ENCODE peak calls at places on chromosome 7, in nine cellular contexts. One of them, this sample, is unnamed.

GRCh38 chr7:157228864-157229422 is 90.2 kb downstream of the UBE3C start:
- DNase-seq in neuronal stem cell: no peak
- DNase-seq in OCI-LY7: peak
- DNase-seq in thoracic aorta: no peak
- DNase-seq in BE2C: peak
- DNase-seq in kidney epithelial cell: no peak
- DNase-seq in heart right ventricle: no peak
- DNase-seq in AG04450: no peak
- DNase-seq in fibroblast of pulmonary artery: peak
- DNase-seq in this sample: no peak

GRCh38 chr7:129502708-129503685 is 666 bp downstream of the SMKR1 start:
- DNase-seq in BE2C: no peak
- DNase-seq in neuronal stem cell: peak
- DNase-seq in kidney epithelial cell: no peak
- DNase-seq in AG04450: no peak
- DNase-seq in thoracic aorta: no peak
- DNase-seq in fibroblast of pulmonary artery: no peak
- DNase-seq in heart right ventricle: no peak
- DNase-seq in OCI-LY7: no peak
- DNase-seq in this sample: no peak

GRCh38 chr7:3916146-3916545 is 615.1 kb downstream of the SDK1 start:
- DNase-seq in neuronal stem cell: no peak
- DNase-seq in fibroblast of pulmonary artery: peak
- DNase-seq in thoracic aorta: no peak
- DNase-seq in BE2C: no peak
- DNase-seq in kidney epithelial cell: no peak
- DNase-seq in AG04450: no peak
- DNase-seq in OCI-LY7: no peak
- DNase-seq in heart right ventricle: no peak
- DNase-seq in this sample: no peak

GRCh38 chr7:91248996-91249395 is 15.2 kb upstream of the FZD1 start:
- DNase-seq in BE2C: no peak
- DNase-seq in heart right ventricle: no peak
- DNase-seq in kidney epithelial cell: no peak
- DNase-seq in fibroblast of pulmonary artery: no peak
- DNase-seq in OCI-LY7: no peak
- DNase-seq in thoracic aorta: no peak
- DNase-seq in AG04450: no peak
- DNase-seq in neuronal stem cell: no peak
- DNase-seq in this sample: no peak

GRCh38 chr7:45687721-45688120 is 113.6 kb downstream of the ADCY1 start:
- DNase-seq in fibroblast of pulmonary artery: no peak
- DNase-seq in AG04450: no peak
- DNase-seq in heart right ventricle: no peak
- DNase-seq in OCI-LY7: no peak
- DNase-seq in BE2C: no peak
- DNase-seq in neuronal stem cell: no peak
- DNase-seq in thoracic aorta: no peak
- DNase-seq in kidney epithelial cell: no peak
- DNase-seq in this sample: no peak

GRCh38 chr7:832292-832967 is at the start of gene SUN1:
- DNase-seq in OCI-LY7: no peak
- DNase-seq in AG04450: no peak
- DNase-seq in neuronal stem cell: no peak
- DNase-seq in kidney epithelial cell: peak
- DNase-seq in BE2C: no peak
- DNase-seq in heart right ventricle: no peak
- DNase-seq in thoracic aorta: no peak
- DNase-seq in fibroblast of pulmonary artery: peak
- DNase-seq in this sample: no peak

GRCh38 chr7:132430041-132430440 is 146.2 kb downstream of the PLXNA4 start:
- DNase-seq in BE2C: peak
- DNase-seq in thoracic aorta: no peak
- DNase-seq in fibroblast of pulmonary artery: no peak
- DNase-seq in kidney epithelial cell: no peak
- DNase-seq in OCI-LY7: no peak
- DNase-seq in neuronal stem cell: no peak
- DNase-seq in heart right ventricle: no peak
- DNase-seq in AG04450: no peak
- DNase-seq in this sample: no peak

GRCh38 chr7:149473251-149473650 is 12.4 kb upstream of the ZNF777 start:
- DNase-seq in kidney epithelial cell: no peak
- DNase-seq in fibroblast of pulmonary artery: no peak
- DNase-seq in neuronal stem cell: no peak
- DNase-seq in AG04450: no peak
- DNase-seq in BE2C: no peak
- DNase-seq in heart right ventricle: no peak
- DNase-seq in thoracic aorta: no peak
- DNase-seq in OCI-LY7: no peak
- DNase-seq in this sample: no peak

GRCh38 chr7:43674559-43675436 is 54.5 kb downstream of the COA1 start:
- DNase-seq in OCI-LY7: no peak
- DNase-seq in heart right ventricle: no peak
- DNase-seq in neuronal stem cell: no peak
- DNase-seq in BE2C: no peak
- DNase-seq in kidney epithelial cell: peak
- DNase-seq in fibroblast of pulmonary artery: peak
- DNase-seq in thoracic aorta: no peak
- DNase-seq in AG04450: no peak
- DNase-seq in this sample: no peak

GRCh38 chr7:6284461-6285360 is 12.3 kb upstream of the CYTH3 start:
- DNase-seq in fibroblast of pulmonary artery: no peak
- DNase-seq in AG04450: no peak
- DNase-seq in heart right ventricle: no peak
- DNase-seq in OCI-LY7: no peak
- DNase-seq in kidney epithelial cell: no peak
- DNase-seq in neuronal stem cell: no peak
- DNase-seq in thoracic aorta: no peak
- DNase-seq in BE2C: no peak
- DNase-seq in this sample: no peak

GRCh38 chr7:156827587-156828203 is 65.3 kb downstream of the LMBR1 start:
- DNase-seq in OCI-LY7: peak
- DNase-seq in heart right ventricle: no peak
- DNase-seq in neuronal stem cell: no peak
- DNase-seq in fibroblast of pulmonary artery: peak
- DNase-seq in BE2C: no peak
- DNase-seq in AG04450: no peak
- DNase-seq in thoracic aorta: no peak
- DNase-seq in kidney epithelial cell: no peak
- DNase-seq in this sample: no peak

GRCh38 chr7:129257168-129257567 is 32.3 kb downstream of the AHCYL2 start:
- DNase-seq in BE2C: no peak
- DNase-seq in thoracic aorta: no peak
- DNase-seq in fibroblast of pulmonary artery: no peak
- DNase-seq in neuronal stem cell: no peak
- DNase-seq in OCI-LY7: no peak
- DNase-seq in kidney epithelial cell: no peak
- DNase-seq in AG04450: no peak
- DNase-seq in heart right ventricle: no peak
- DNase-seq in this sample: no peak

GRCh38 chr7:2920041-2920440 is 75.9 kb upstream of the GNA12 start:
- DNase-seq in neuronal stem cell: no peak
- DNase-seq in AG04450: no peak
- DNase-seq in kidney epithelial cell: no peak
- DNase-seq in thoracic aorta: no peak
- DNase-seq in fibroblast of pulmonary artery: no peak
- DNase-seq in BE2C: no peak
- DNase-seq in OCI-LY7: no peak
- DNase-seq in heart right ventricle: no peak
- DNase-seq in this sample: no peak

GRCh38 chr7:43621729-43622448 is 39.0 kb downstream of the STK17A start:
- DNase-seq in thoracic aorta: no peak
- DNase-seq in kidney epithelial cell: no peak
- DNase-seq in fibroblast of pulmonary artery: peak
- DNase-seq in heart right ventricle: no peak
- DNase-seq in OCI-LY7: no peak
- DNase-seq in BE2C: no peak
- DNase-seq in neuronal stem cell: no peak
- DNase-seq in AG04450: no peak
- DNase-seq in this sample: no peak

GRCh38 chr7:129980667-129981066 is 27.9 kb upstream of the UBE2H start:
- DNase-seq in thoracic aorta: no peak
- DNase-seq in BE2C: peak
- DNase-seq in fibroblast of pulmonary artery: no peak
- DNase-seq in OCI-LY7: no peak
- DNase-seq in kidney epithelial cell: no peak
- DNase-seq in heart right ventricle: no peak
- DNase-seq in AG04450: no peak
- DNase-seq in neuronal stem cell: no peak
- DNase-seq in this sample: no peak

GRCh38 chr7:68629-69028 is 123.7 kb upstream of the FAM20C start:
- DNase-seq in neuronal stem cell: no peak
- DNase-seq in fibroblast of pulmonary artery: peak
- DNase-seq in BE2C: no peak
- DNase-seq in thoracic aorta: no peak
- DNase-seq in AG04450: no peak
- DNase-seq in OCI-LY7: no peak
- DNase-seq in heart right ventricle: no peak
- DNase-seq in kidney epithelial cell: no peak
- DNase-seq in this sample: peak

GRCh38 chr7:44283381-44284211 is 41.8 kb downstream of the CAMK2B start:
- DNase-seq in BE2C: peak
- DNase-seq in OCI-LY7: no peak
- DNase-seq in heart right ventricle: peak
- DNase-seq in neuronal stem cell: no peak
- DNase-seq in AG04450: no peak
- DNase-seq in thoracic aorta: no peak
- DNase-seq in fibroblast of pulmonary artery: no peak
- DNase-seq in kidney epithelial cell: no peak
- DNase-seq in this sample: peak

DNA sequence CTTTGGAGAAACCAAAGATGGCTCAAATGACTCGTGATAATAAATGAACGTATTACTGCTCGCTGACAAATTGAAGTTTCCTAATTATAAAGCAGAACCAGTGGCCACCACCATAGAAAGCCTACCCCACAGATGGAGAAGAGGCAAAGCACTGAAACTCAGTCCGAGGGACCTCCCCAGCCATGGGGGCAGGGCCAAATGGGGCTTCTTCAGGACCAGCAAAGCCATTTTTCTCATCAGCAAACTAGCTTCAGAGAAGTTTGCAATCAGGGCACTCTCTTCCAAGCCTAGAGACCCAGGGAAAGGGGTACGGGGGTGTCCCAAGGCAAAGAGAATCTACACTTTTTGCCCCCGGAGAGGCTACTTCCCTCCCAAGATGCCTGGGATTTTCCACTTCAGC is 4.4 kb upstream of the IL6 start:
- DNase-seq in thoracic aorta: no peak
- DNase-seq in BE2C: no peak
- DNase-seq in kidney epithelial cell: no peak
- DNase-seq in neuronal stem cell: no peak
- DNase-seq in AG04450: no peak
- DNase-seq in heart right ventricle: no peak
- DNase-seq in fibroblast of pulmonary artery: no peak
- DNase-seq in OCI-LY7: no peak
- DNase-seq in this sample: no peak
- H3K4me3 ChIP-seq in thoracic aorta: no peak
- H3K4me3 ChIP-seq in BE2C: no peak
- H3K4me3 ChIP-seq in kidney epithelial cell: no peak
- H3K4me3 ChIP-seq in neuronal stem cell: no peak
- H3K4me3 ChIP-seq in AG04450: no peak
- H3K4me3 ChIP-seq in heart right ventricle: no peak
- H3K4me3 ChIP-seq in fibroblast of pulmonary artery: no peak
- H3K4me3 ChIP-seq in OCI-LY7: no peak
- H3K4me3 ChIP-seq in this sample: no peak

GRCh38 chr7:7433736-7434260 is 101.9 kb downstream of the COL28A1 start:
- DNase-seq in neuronal stem cell: no peak
- DNase-seq in BE2C: no peak
- DNase-seq in kidney epithelial cell: no peak
- DNase-seq in AG04450: no peak
- DNase-seq in OCI-LY7: no peak
- DNase-seq in fibroblast of pulmonary artery: no peak
- DNase-seq in thoracic aorta: no peak
- DNase-seq in heart right ventricle: no peak
- DNase-seq in this sample: no peak
- H3K4me3 ChIP-seq in neuronal stem cell: no peak
- H3K4me3 ChIP-seq in BE2C: no peak
- H3K4me3 ChIP-seq in kidney epithelial cell: no peak
- H3K4me3 ChIP-seq in AG04450: no peak
- H3K4me3 ChIP-seq in OCI-LY7: no peak
- H3K4me3 ChIP-seq in fibroblast of pulmonary artery: no peak
- H3K4me3 ChIP-seq in thoracic aorta: no peak
- H3K4me3 ChIP-seq in heart right ventricle: no peak
- H3K4me3 ChIP-seq in this sample: no peak

GRCh38 chr7:118289476-118289875 is 65.0 kb downstream of the ANKRD7 start:
- DNase-seq in heart right ventricle: no peak
- DNase-seq in kidney epithelial cell: no peak
- DNase-seq in AG04450: no peak
- DNase-seq in BE2C: no peak
- DNase-seq in OCI-LY7: no peak
- DNase-seq in fibroblast of pulmonary artery: no peak
- DNase-seq in neuronal stem cell: no peak
- DNase-seq in thoracic aorta: no peak
- DNase-seq in this sample: no peak

GRCh38 chr7:118285358-118285757 is 60.9 kb downstream of the ANKRD7 start:
- DNase-seq in fibroblast of pulmonary artery: no peak
- DNase-seq in OCI-LY7: no peak
- DNase-seq in thoracic aorta: no peak
- DNase-seq in neuronal stem cell: no peak
- DNase-seq in heart right ventricle: no peak
- DNase-seq in kidney epithelial cell: no peak
- DNase-seq in AG04450: no peak
- DNase-seq in BE2C: no peak
- DNase-seq in this sample: no peak

GRCh38 chr7:118286131-118286530 is 61.6 kb downstream of the ANKRD7 start:
- DNase-seq in BE2C: no peak
- DNase-seq in neuronal stem cell: no peak
- DNase-seq in fibroblast of pulmonary artery: no peak
- DNase-seq in thoracic aorta: no peak
- DNase-seq in AG04450: no peak
- DNase-seq in heart right ventricle: no peak
- DNase-seq in OCI-LY7: no peak
- DNase-seq in kidney epithelial cell: no peak
- DNase-seq in this sample: no peak

DNA sequence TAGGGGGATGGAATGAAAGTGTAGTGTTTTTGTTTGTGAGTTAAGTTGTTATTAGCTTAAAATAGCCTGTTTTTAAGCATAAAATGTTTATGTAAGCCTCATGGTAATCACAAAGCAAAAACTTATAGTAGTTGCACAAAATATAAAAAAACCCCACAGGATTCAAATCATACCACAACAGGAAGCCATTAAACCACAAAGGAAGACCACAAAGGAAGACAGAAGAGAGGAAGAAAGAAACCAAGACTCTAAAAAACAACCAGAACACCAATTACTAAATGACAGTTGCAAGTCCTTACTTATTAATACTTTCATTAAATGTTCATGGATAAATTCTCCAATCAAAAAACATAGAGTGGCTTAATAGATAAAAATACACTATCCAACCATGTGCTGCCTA is 63.6 kb downstream of the ANKRD7 start:
- DNase-seq in kidney epithelial cell: no peak
- DNase-seq in BE2C: no peak
- DNase-seq in AG04450: no peak
- DNase-seq in fibroblast of pulmonary artery: no peak
- DNase-seq in thoracic aorta: no peak
- DNase-seq in neuronal stem cell: no peak
- DNase-seq in heart right ventricle: no peak
- DNase-seq in OCI-LY7: peak
- DNase-seq in this sample: no peak
- H3K4me3 ChIP-seq in kidney epithelial cell: no peak
- H3K4me3 ChIP-seq in BE2C: no peak
- H3K4me3 ChIP-seq in AG04450: no peak
- H3K4me3 ChIP-seq in fibroblast of pulmonary artery: no peak
- H3K4me3 ChIP-seq in thoracic aorta: no peak
- H3K4me3 ChIP-seq in neuronal stem cell: no peak
- H3K4me3 ChIP-seq in heart right ventricle: no peak
- H3K4me3 ChIP-seq in OCI-LY7: peak
- H3K4me3 ChIP-seq in this sample: no peak

GRCh38 chr7:85232068-85232467 is 45.2 kb upstream of the SEMA3D start:
- DNase-seq in thoracic aorta: no peak
- DNase-seq in kidney epithelial cell: no peak
- DNase-seq in AG04450: no peak
- DNase-seq in heart right ventricle: no peak
- DNase-seq in BE2C: no peak
- DNase-seq in OCI-LY7: no peak
- DNase-seq in fibroblast of pulmonary artery: no peak
- DNase-seq in neuronal stem cell: no peak
- DNase-seq in this sample: no peak
- H3K4me3 ChIP-seq in thoracic aorta: no peak
- H3K4me3 ChIP-seq in kidney epithelial cell: no peak
- H3K4me3 ChIP-seq in AG04450: no peak
- H3K4me3 ChIP-seq in heart right ventricle: no peak
- H3K4me3 ChIP-seq in BE2C: no peak
- H3K4me3 ChIP-seq in OCI-LY7: no peak
- H3K4me3 ChIP-seq in fibroblast of pulmonary artery: no peak
- H3K4me3 ChIP-seq in neuronal stem cell: no peak
- H3K4me3 ChIP-seq in this sample: no peak